ENCODE peak calls at places on chromosomes 12 and 14, in four cellular contexts. H is IMR-90; Z is CD8-positive, alpha-beta T cell; M is neuronal stem cell. G is an unnamed sample.

GRCh38 chr12:28933864-28934527 is 215.1 kb upstream of the FAR2 start:
- DNase-seq in Z (no peak), H (peak; percentile 28), M (no peak), G (no peak)

GRCh38 chr14:23910081-23910875 is 43.3 kb upstream of the DHRS4 start:
- DNase-seq in M (peak; percentile 48), H (peak; percentile 48), Z (no peak), G (no peak)

GRCh38 chr12:14999421-15000047 is 26.7 kb downstream of the PDE6H start:
- DNase-seq in M (no peak), H (no peak), Z (no peak), G (no peak)

GRCh38 chr14:106211489-106211888 is 685.1 kb downstream of the TMEM121 start:
- DNase-seq in Z (no peak), H (no peak), M (no peak), G (no peak)

GRCh38 chr14:61222388-61222787 is 58.8 kb downstream of the TMEM30B start:
- DNase-seq in M (no peak), H (no peak), Z (no peak), G (no peak)

GRCh38 chr12:7711133-7711532 is at the start of gene DPPA3:
- DNase-seq in Z (no peak), M (no peak), H (no peak), G (no peak)

GRCh38 chr12:58915634-58916033 is 4.7 kb downstream of the LRIG3 start:
- DNase-seq in Z (no peak), M (no peak), H (peak; percentile 71), G (no peak)

GRCh38 chr12:2625267-2625666 is 169.5 kb upstream of the FKBP4 start:
- DNase-seq in Z (no peak), H (no peak), M (no peak), G (no peak)

GRCh38 chr14:31006703-31007102 is 18.7 kb upstream of the AP4S1 start:
- DNase-seq in M (no peak), H (no peak), Z (no peak), G (no peak)

GRCh38 chr14:51743588-51744000 is 91.9 kb downstream of the FRMD6 start:
- DNase-seq in H (no peak), M (no peak), Z (no peak), G (no peak)

GRCh38 chr12:97837401-97837800 is 374.8 kb downstream of the RMST start:
- DNase-seq in H (no peak), Z (no peak), M (no peak), G (no peak)

GRCh38 chr12:23699031-23699430 is 250.4 kb downstream of the SOX5 start:
- DNase-seq in M (no peak), H (no peak), Z (no peak), G (no peak)

GRCh38 chr12:81257952-81258551 is 180.2 kb downstream of the ACSS3 start:
- DNase-seq in H (peak; percentile 47), Z (no peak), M (peak; percentile 24), G (no peak)

GRCh38 chr12:110568752-110569151 is 14.4 kb downstream of the PPTC7 start:
- DNase-seq in Z (no peak), M (no peak), H (no peak), G (no peak)

GRCh38 chr12:7120166-7120565 is 8.5 kb downstream of the RBP5 start:
- DNase-seq in H (no peak), M (no peak), Z (no peak), G (no peak)

GRCh38 chr14:94581127-94581999 is at the start of gene SERPINA5:
- DNase-seq in M (no peak), Z (no peak), H (no peak), G (no peak)

GRCh38 chr12:19110541-19110940 is 19.0 kb upstream of the PLEKHA5 start:
- DNase-seq in M (no peak), H (peak; percentile 31), Z (no peak), G (no peak)

GRCh38 chr12:45483571-45483970 is 245.9 kb upstream of the ARID2 start:
- DNase-seq in M (no peak), H (peak; percentile 3), Z (no peak), G (no peak)

GRCh38 chr12:52521175-52521574 is 981 bp upstream of the KRT5 start:
- DNase-seq in H (no peak), M (no peak), Z (peak; percentile 29), G (no peak)

GRCh38 chr14:50837850-50838470 is 7.0 kb upstream of the NIN start:
- DNase-seq in H (no peak), M (no peak), Z (no peak), G (no peak)

GRCh38 chr12:1869145-1869544 is 48.8 kb downstream of the LRTM2 start:
- DNase-seq in H (no peak), Z (no peak), M (no peak), G (no peak)

GRCh38 chr12:49092086-49092815 is 2.4 kb downstream of the DHH start:
- DNase-seq in M (peak; percentile 75), Z (peak; percentile 68), H (peak; percentile 30), G (peak; percentile 43)

GRCh38 chr12:41983394-41983793 is 161.3 kb downstream of the GXYLT1 start:
- DNase-seq in H (no peak), M (no peak), Z (no peak), G (no peak)

GRCh38 chr14:32354716-32355115 is 25.6 kb downstream of the AKAP6 start:
- DNase-seq in Z (no peak), M (no peak), H (no peak), G (no peak)

GRCh38 chr14:84885061-84885460 is 644.9 kb upstream of the FLRT2 start:
- DNase-seq in M (no peak), H (no peak), Z (no peak), G (no peak)

GRCh38 chr12:32454075-32454474 is 54.7 kb downstream of the FGD4 start:
- DNase-seq in Z (no peak), H (peak; percentile 67), M (peak; percentile 65), G (no peak)

GRCh38 chr12:121776190-121777098 is 17.0 kb downstream of the RHOF start:
- DNase-seq in M (peak; percentile 69), Z (peak; percentile 97), H (peak; percentile 44), G (peak; percentile 82)

GRCh38 chr12:95003921-95004272 is 400 bp upstream of the NDUFA12 start:
- DNase-seq in M (no peak), H (no peak), Z (no peak), G (no peak)
- H3K27ac ChIP-seq in M (no peak overlapping the region), H (peak overlapping the region; percentile 14), Z (peak overlapping the region; percentile 63), G (peak overlapping the region; percentile 80)

DNA sequence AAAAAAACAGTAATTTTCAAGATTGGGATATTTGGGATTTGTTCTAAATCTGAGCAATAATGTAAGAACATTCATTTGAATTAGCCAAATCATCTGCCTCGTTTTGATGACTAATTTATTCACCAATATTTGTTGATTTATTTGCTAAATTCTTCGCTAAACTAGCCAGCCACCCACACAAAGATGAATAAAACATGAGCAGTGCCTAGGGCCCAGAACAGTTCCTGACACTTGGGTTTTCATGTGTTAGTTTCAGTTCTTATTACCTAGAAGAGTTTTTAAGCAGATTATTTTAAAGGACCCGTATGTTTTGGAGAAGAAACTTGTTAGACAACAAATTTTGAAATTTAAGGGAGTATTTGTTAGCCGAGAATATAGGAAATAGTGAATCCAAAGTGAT is 1.5 kb downstream of the ETNK1 start:
- DNase-seq in Z (no peak), H (peak; percentile 46), M (no peak), G (peak; percentile 41)
- H3K27ac ChIP-seq in Z (peak overlapping the region; percentile 82), H (no peak overlapping the region), M (no peak overlapping the region), G (peak overlapping the region; percentile 80)

DNA sequence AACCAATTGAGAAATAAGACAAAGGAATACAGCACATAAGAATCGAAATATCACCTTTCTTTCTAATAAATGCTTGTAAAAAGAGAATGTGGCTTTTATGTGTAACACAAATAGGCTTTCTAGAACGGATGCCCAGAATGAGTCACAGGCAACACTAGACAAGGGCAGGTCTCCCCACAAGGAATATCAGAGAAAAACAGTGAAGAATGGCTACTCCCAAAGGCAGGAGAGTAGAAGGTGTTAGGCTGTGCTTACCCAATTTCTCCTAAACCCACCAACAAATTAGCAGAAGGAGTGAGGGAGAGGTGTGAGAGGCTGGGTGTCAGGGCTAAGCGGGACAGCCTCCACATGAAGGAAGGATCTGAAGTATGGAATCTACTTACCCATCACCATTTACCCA is 55.2 kb downstream of the GALNT4 start:
- DNase-seq in Z (no peak), M (no peak), H (peak; percentile 73), G (no peak)
- H3K27ac ChIP-seq in Z (no peak overlapping the region), M (no peak overlapping the region), H (no peak overlapping the region), G (no peak overlapping the region)

DNA sequence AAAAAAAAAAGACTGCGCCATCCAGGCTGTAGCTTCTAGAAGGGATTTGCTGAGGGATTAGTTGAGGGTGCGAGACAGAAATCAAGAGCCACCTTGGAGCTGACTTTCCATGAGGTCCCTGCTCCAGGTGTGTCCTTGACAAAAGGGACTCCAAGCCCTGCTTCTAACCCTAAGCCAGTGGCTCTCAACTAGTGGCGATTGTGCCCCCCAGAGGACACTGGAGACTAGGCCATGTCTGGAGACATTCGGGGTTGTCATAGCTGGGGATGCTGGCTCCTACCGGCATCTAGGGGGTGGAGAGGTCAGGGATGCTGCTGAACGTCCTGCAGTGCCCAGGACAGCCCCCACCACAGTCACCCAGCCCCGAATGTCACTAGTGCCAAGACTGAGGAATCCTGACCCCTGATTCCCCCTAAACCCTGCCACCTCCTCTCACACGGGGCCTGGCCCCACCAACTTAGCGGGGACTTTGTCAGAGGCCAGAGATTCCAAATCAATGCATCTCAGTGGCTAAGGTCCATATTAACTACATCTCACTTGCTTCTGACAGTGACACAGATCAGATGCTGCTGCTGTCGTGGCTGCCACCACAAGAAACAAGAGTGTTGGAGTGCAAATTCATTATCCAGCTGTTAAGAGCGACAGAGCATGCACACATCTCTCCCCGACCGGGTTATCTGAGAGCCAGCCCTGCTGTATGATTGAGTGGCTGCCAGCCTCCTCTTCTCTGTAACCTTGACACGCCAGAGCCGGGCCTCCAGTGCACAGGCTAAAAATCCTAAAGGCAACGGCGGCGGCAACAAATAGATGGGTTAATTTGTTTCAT is 40.4 kb downstream of the SPRING1 start:
- DNase-seq in H (no peak), M (no peak), Z (no peak), G (no peak)
- H3K27ac ChIP-seq in H (no peak overlapping the region), M (no peak overlapping the region), Z (no peak overlapping the region), G (no peak overlapping the region)

GRCh38 chr12:34625116-34625515 is 602.8 kb downstream of the ALG10 start:
- DNase-seq in H (no peak), M (no peak), Z (no peak), G (no peak)
- H3K27ac ChIP-seq in H (no peak overlapping the region), M (no peak overlapping the region), Z (no peak overlapping the region), G (no peak overlapping the region)

DNA sequence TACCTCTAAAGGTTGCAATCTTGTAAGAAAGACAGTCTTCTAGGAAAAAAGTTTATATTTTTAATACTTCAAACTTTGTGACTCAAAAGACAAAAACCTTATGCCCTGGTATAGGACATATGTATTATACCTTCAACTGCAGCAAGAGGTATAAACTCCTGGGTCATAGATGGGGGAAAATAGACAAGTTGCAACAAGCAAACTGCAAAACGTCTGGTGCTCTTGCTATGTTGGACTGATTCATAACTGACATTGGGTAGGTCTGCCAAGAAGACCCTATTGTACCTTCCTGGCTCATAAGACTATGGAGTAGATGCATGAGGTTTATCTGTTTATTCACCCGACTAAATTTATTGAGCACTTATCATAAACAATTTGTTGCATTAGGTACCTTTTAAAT is 40.9 kb downstream of the BEST3 start:
- DNase-seq in H (no peak), Z (no peak), M (no peak), G (no peak)
- H3K27ac ChIP-seq in H (no peak overlapping the region), Z (no peak overlapping the region), M (no peak overlapping the region), G (no peak overlapping the region)

GRCh38 chr12:113358381-113359132 is at the start of gene PLBD2:
- DNase-seq in H (peak; percentile 89), M (peak; percentile 89), Z (peak; percentile 95), G (peak; percentile 93)

GRCh38 chr12:113364698-113365097 is 6.3 kb downstream of the PLBD2 start:
- DNase-seq in Z (no peak), H (no peak), M (no peak), G (no peak)

GRCh38 chr12:113361574-113362370 is 3.4 kb downstream of the PLBD2 start:
- DNase-seq in Z (no peak), H (no peak), M (no peak), G (no peak)

GRCh38 chr12:113359133-113359938 is 949 bp downstream of the PLBD2 start:
- DNase-seq in M (no peak), H (peak; percentile 14), Z (no peak), G (peak; percentile 6)

GRCh38 chr12:113359939-113360748 is 1.8 kb downstream of the PLBD2 start:
- DNase-seq in Z (no peak), M (no peak), H (no peak), G (no peak)
- H3K27ac ChIP-seq in Z (no peak overlapping the region), M (no peak overlapping the region), H (no peak overlapping the region), G (no peak overlapping the region)